ENCODE peak calls at places on chromosomes 12 and 14, in five cellular contexts. One of them, this sample, is unnamed.

GRCh38 chr14:59013672-59014298 is 174.7 kb upstream of the DAAM1 start:
- DNase-seq in ecto neural progenitor cell: no peak
- DNase-seq in IMR-90: peak
- DNase-seq in Kasumi-1: no peak
- DNase-seq in HCT116: no peak
- DNase-seq in this sample: no peak

GRCh38 chr12:117872521-117873169 is 96.1 kb downstream of the KSR2 start:
- DNase-seq in Kasumi-1: no peak
- DNase-seq in HCT116: no peak
- DNase-seq in IMR-90: no peak
- DNase-seq in ecto neural progenitor cell: no peak
- DNase-seq in this sample: no peak

GRCh38 chr12:50224026-50224692 is 57.0 kb upstream of the CERS5 start:
- DNase-seq in Kasumi-1: no peak
- DNase-seq in IMR-90: peak
- DNase-seq in ecto neural progenitor cell: no peak
- DNase-seq in HCT116: peak
- DNase-seq in this sample: no peak

GRCh38 chr14:104093366-104094055 is 8.0 kb downstream of the ASPG start:
- DNase-seq in IMR-90: no peak
- DNase-seq in HCT116: no peak
- DNase-seq in ecto neural progenitor cell: no peak
- DNase-seq in Kasumi-1: no peak
- DNase-seq in this sample: no peak

GRCh38 chr12:121184425-121184824 is 25.5 kb upstream of the P2RX4 start:
- DNase-seq in Kasumi-1: no peak
- DNase-seq in IMR-90: no peak
- DNase-seq in HCT116: no peak
- DNase-seq in ecto neural progenitor cell: no peak
- DNase-seq in this sample: no peak

GRCh38 chr14:88281447-88281846 is 41.6 kb downstream of the KCNK10 start:
- DNase-seq in ecto neural progenitor cell: no peak
- DNase-seq in Kasumi-1: no peak
- DNase-seq in IMR-90: peak
- DNase-seq in HCT116: no peak
- DNase-seq in this sample: no peak

GRCh38 chr12:124321556-124322270 is 26.8 kb downstream of the RFLNA start:
- DNase-seq in IMR-90: peak
- DNase-seq in HCT116: no peak
- DNase-seq in ecto neural progenitor cell: no peak
- DNase-seq in Kasumi-1: no peak
- DNase-seq in this sample: no peak

GRCh38 chr12:50780016-50780415 is 16.1 kb downstream of the ATF1 start:
- DNase-seq in Kasumi-1: no peak
- DNase-seq in IMR-90: no peak
- DNase-seq in ecto neural progenitor cell: no peak
- DNase-seq in HCT116: no peak
- DNase-seq in this sample: no peak

GRCh38 chr12:79358716-79359341 is 331.9 kb downstream of the PAWR start:
- DNase-seq in IMR-90: no peak
- DNase-seq in HCT116: no peak
- DNase-seq in Kasumi-1: peak
- DNase-seq in ecto neural progenitor cell: no peak
- DNase-seq in this sample: no peak

GRCh38 chr14:51962678-51963077 is 26.7 kb upstream of the RTRAF start:
- DNase-seq in Kasumi-1: no peak
- DNase-seq in ecto neural progenitor cell: no peak
- DNase-seq in IMR-90: peak
- DNase-seq in HCT116: no peak
- DNase-seq in this sample: no peak

GRCh38 chr14:93956082-93956481 is 20.3 kb downstream of the ASB2 start:
- DNase-seq in Kasumi-1: no peak
- DNase-seq in IMR-90: no peak
- DNase-seq in HCT116: no peak
- DNase-seq in ecto neural progenitor cell: no peak
- DNase-seq in this sample: no peak

GRCh38 chr12:100857971-100858370 is 63.4 kb downstream of the ANO4 start:
- DNase-seq in IMR-90: peak
- DNase-seq in ecto neural progenitor cell: no peak
- DNase-seq in HCT116: no peak
- DNase-seq in Kasumi-1: no peak
- DNase-seq in this sample: no peak

GRCh38 chr14:54317396-54317795 is 79.4 kb upstream of the CDKN3 start:
- DNase-seq in HCT116: no peak
- DNase-seq in Kasumi-1: no peak
- DNase-seq in IMR-90: no peak
- DNase-seq in ecto neural progenitor cell: no peak
- DNase-seq in this sample: no peak

GRCh38 chr12:38384816-38385491 is 68.4 kb downstream of the ALG10B start:
- DNase-seq in ecto neural progenitor cell: peak
- DNase-seq in HCT116: no peak
- DNase-seq in Kasumi-1: no peak
- DNase-seq in IMR-90: no peak
- DNase-seq in this sample: no peak

GRCh38 chr12:40917561-40917960 is 225.3 kb downstream of the CNTN1 start:
- DNase-seq in ecto neural progenitor cell: no peak
- DNase-seq in IMR-90: no peak
- DNase-seq in HCT116: no peak
- DNase-seq in Kasumi-1: no peak
- DNase-seq in this sample: no peak

GRCh38 chr12:107783406-107784376 is 9.2 kb downstream of the ASCL4 start:
- DNase-seq in Kasumi-1: peak
- DNase-seq in IMR-90: no peak
- DNase-seq in ecto neural progenitor cell: no peak
- DNase-seq in HCT116: no peak
- DNase-seq in this sample: no peak

GRCh38 chr12:1994429-1995143 is 9.7 kb downstream of the DCP1B start:
- DNase-seq in ecto neural progenitor cell: no peak
- DNase-seq in Kasumi-1: no peak
- DNase-seq in HCT116: no peak
- DNase-seq in IMR-90: no peak
- DNase-seq in this sample: no peak

GRCh38 chr12:130401703-130402102 is 64.0 kb downstream of the PIWIL1 start:
- DNase-seq in HCT116: no peak
- DNase-seq in Kasumi-1: no peak
- DNase-seq in IMR-90: no peak
- DNase-seq in ecto neural progenitor cell: peak
- DNase-seq in this sample: no peak

GRCh38 chr14:105647784-105648608 is 121.6 kb downstream of the TMEM121 start:
- DNase-seq in ecto neural progenitor cell: peak
- DNase-seq in IMR-90: no peak
- DNase-seq in HCT116: no peak
- DNase-seq in Kasumi-1: no peak
- DNase-seq in this sample: no peak

GRCh38 chr14:101039031-101039754 is 135.7 kb upstream of the RTL1 start:
- DNase-seq in HCT116: no peak
- DNase-seq in ecto neural progenitor cell: no peak
- DNase-seq in IMR-90: no peak
- DNase-seq in Kasumi-1: no peak
- DNase-seq in this sample: no peak